ENCODE peak calls at places on chromosomes 5 and 9, in six cellular contexts. One of them, this sample, is unnamed.

GRCh38 chr9:98370300-98370975 is 115.0 kb upstream of the TBC1D2 start:
- DNase-seq in breast epithelium: no peak
- DNase-seq in foreskin fibroblast: no peak
- DNase-seq in Peyer's patch: no peak
- DNase-seq in astrocyte: no peak
- DNase-seq in tibial nerve: no peak
- DNase-seq in this sample: no peak

GRCh38 chr5:55851675-55851979 is 470 bp downstream of the IL31RA start:
- DNase-seq in breast epithelium: no peak
- DNase-seq in Peyer's patch: no peak
- DNase-seq in tibial nerve: no peak
- DNase-seq in foreskin fibroblast: no peak
- DNase-seq in astrocyte: no peak
- DNase-seq in this sample: no peak

GRCh38 chr9:98211260-98211659 is 18.8 kb upstream of the CORO2A start:
- DNase-seq in breast epithelium: no peak
- DNase-seq in tibial nerve: no peak
- DNase-seq in Peyer's patch: no peak
- DNase-seq in astrocyte: no peak
- DNase-seq in foreskin fibroblast: no peak
- DNase-seq in this sample: no peak

GRCh38 chr9:137077010-137077747 is at the start of gene UAP1L1:
- DNase-seq in Peyer's patch: peak
- DNase-seq in tibial nerve: peak
- DNase-seq in astrocyte: peak
- DNase-seq in breast epithelium: no peak
- DNase-seq in foreskin fibroblast: peak
- DNase-seq in this sample: no peak

GRCh38 chr5:40570408-40571129 is 109.1 kb upstream of the PTGER4 start:
- DNase-seq in breast epithelium: no peak
- DNase-seq in tibial nerve: no peak
- DNase-seq in foreskin fibroblast: peak
- DNase-seq in Peyer's patch: no peak
- DNase-seq in astrocyte: peak
- DNase-seq in this sample: no peak

GRCh38 chr5:81207009-81207408 is 26.1 kb upstream of the CKMT2 start:
- DNase-seq in Peyer's patch: no peak
- DNase-seq in tibial nerve: no peak
- DNase-seq in foreskin fibroblast: peak
- DNase-seq in breast epithelium: no peak
- DNase-seq in astrocyte: no peak
- DNase-seq in this sample: no peak

GRCh38 chr5:175195698-175196656 is 248.0 kb downstream of the DRD1 start:
- DNase-seq in astrocyte: peak
- DNase-seq in Peyer's patch: no peak
- DNase-seq in breast epithelium: no peak
- DNase-seq in tibial nerve: no peak
- DNase-seq in foreskin fibroblast: no peak
- DNase-seq in this sample: no peak

GRCh38 chr9:135083831-135084230 is 3.6 kb upstream of the OLFM1 start:
- DNase-seq in astrocyte: no peak
- DNase-seq in foreskin fibroblast: no peak
- DNase-seq in breast epithelium: no peak
- DNase-seq in Peyer's patch: no peak
- DNase-seq in tibial nerve: no peak
- DNase-seq in this sample: no peak

GRCh38 chr9:88342246-88342645 is 46.0 kb upstream of the SPIN1 start:
- DNase-seq in tibial nerve: no peak
- DNase-seq in breast epithelium: no peak
- DNase-seq in astrocyte: peak
- DNase-seq in Peyer's patch: no peak
- DNase-seq in foreskin fibroblast: no peak
- DNase-seq in this sample: no peak

GRCh38 chr5:141513021-141513626 is 24.2 kb downstream of the PCDHGC5 start:
- DNase-seq in astrocyte: peak
- DNase-seq in foreskin fibroblast: no peak
- DNase-seq in Peyer's patch: peak
- DNase-seq in tibial nerve: peak
- DNase-seq in breast epithelium: no peak
- DNase-seq in this sample: no peak

GRCh38 chr5:16540421-16540820 is 74.8 kb upstream of the ZNF622 start:
- DNase-seq in breast epithelium: no peak
- DNase-seq in foreskin fibroblast: peak
- DNase-seq in Peyer's patch: no peak
- DNase-seq in tibial nerve: peak
- DNase-seq in astrocyte: peak
- DNase-seq in this sample: peak

GRCh38 chr5:53027913-53028312 is 38.8 kb downstream of the ITGA2 start:
- DNase-seq in astrocyte: peak
- DNase-seq in foreskin fibroblast: peak
- DNase-seq in breast epithelium: no peak
- DNase-seq in tibial nerve: no peak
- DNase-seq in Peyer's patch: no peak
- DNase-seq in this sample: no peak

GRCh38 chr9:2453701-2454100 is 167.9 kb upstream of the VLDLR start:
- DNase-seq in tibial nerve: no peak
- DNase-seq in astrocyte: no peak
- DNase-seq in foreskin fibroblast: no peak
- DNase-seq in Peyer's patch: no peak
- DNase-seq in breast epithelium: no peak
- DNase-seq in this sample: no peak

DNA sequence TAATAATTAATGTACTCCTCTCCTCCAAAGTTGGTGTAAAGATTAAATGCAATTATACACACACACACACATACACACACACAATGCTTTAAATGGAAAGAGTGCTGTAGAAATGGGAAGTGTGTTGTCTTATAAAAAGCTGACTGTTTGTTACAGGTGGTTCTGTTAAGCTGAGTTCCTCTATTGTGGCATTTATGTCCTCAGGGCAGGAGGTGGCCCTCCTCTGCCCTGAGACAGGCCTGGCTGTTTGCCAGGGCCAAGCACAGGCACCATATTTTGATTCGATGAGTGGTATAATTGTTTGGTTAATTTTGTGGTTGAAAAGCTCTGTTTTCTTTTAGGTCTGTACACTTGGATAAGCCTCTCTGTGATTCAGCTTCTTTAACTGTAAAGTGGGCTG is 573.9 kb downstream of the KIF4B start:
- DNase-seq in Peyer's patch: no peak
- DNase-seq in tibial nerve: no peak
- DNase-seq in breast epithelium: no peak
- DNase-seq in foreskin fibroblast: no peak
- DNase-seq in astrocyte: no peak
- DNase-seq in this sample: no peak
- H3K4me3 ChIP-seq in Peyer's patch: no peak
- H3K4me3 ChIP-seq in tibial nerve: no peak
- H3K4me3 ChIP-seq in breast epithelium: no peak
- H3K4me3 ChIP-seq in foreskin fibroblast: no peak
- H3K4me3 ChIP-seq in astrocyte: no peak
- H3K4me3 ChIP-seq in this sample: no peak

GRCh38 chr5:59506285-59506877 is 387.1 kb downstream of the PDE4D start:
- DNase-seq in foreskin fibroblast: peak
- DNase-seq in breast epithelium: no peak
- DNase-seq in Peyer's patch: no peak
- DNase-seq in tibial nerve: no peak
- DNase-seq in astrocyte: no peak
- DNase-seq in this sample: no peak
- TF ChIP-seq CTCF in foreskin fibroblast: no peak
- TF ChIP-seq CTCF in breast epithelium: peak
- TF ChIP-seq CTCF in Peyer's patch: no peak
- TF ChIP-seq CTCF in tibial nerve: no peak
- TF ChIP-seq CTCF in astrocyte: peak
- TF ChIP-seq CTCF in this sample: no peak

GRCh38 chr5:95075079-95075478 is 209.8 kb downstream of the MCTP1 start:
- DNase-seq in breast epithelium: no peak
- DNase-seq in tibial nerve: no peak
- DNase-seq in foreskin fibroblast: no peak
- DNase-seq in Peyer's patch: no peak
- DNase-seq in astrocyte: no peak
- DNase-seq in this sample: no peak
- H3K4me3 ChIP-seq in breast epithelium: no peak
- H3K4me3 ChIP-seq in tibial nerve: no peak
- H3K4me3 ChIP-seq in foreskin fibroblast: no peak
- H3K4me3 ChIP-seq in Peyer's patch: no peak
- H3K4me3 ChIP-seq in astrocyte: no peak
- H3K4me3 ChIP-seq in this sample: no peak

GRCh38 chr5:114952876-114953275 is 216.8 kb downstream of the TRIM36 start:
- DNase-seq in tibial nerve: no peak
- DNase-seq in astrocyte: no peak
- DNase-seq in breast epithelium: no peak
- DNase-seq in Peyer's patch: no peak
- DNase-seq in foreskin fibroblast: no peak
- DNase-seq in this sample: no peak

GRCh38 chr5:114953559-114953958 is 216.1 kb downstream of the TRIM36 start:
- DNase-seq in Peyer's patch: no peak
- DNase-seq in breast epithelium: no peak
- DNase-seq in foreskin fibroblast: no peak
- DNase-seq in astrocyte: no peak
- DNase-seq in tibial nerve: no peak
- DNase-seq in this sample: no peak

DNA sequence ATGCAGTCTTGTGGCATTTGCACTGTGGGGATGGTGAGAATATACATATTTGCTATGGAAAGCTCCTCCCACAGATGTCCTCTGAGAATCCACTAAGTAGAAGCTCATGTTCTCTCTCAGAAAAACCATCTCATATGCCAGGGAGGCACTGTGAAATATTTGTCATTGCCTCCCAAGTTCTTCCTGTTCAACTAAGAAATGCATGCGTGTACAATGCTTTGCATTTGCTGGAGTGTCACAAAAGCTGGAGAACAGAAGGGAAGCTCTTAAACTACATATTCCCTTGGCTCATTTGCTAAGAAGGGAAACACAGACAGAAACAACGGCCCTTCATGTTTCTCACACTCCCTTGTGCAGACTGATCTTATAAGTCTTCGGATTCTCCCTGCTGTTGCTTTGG is 220.7 kb downstream of the TRIM36 start:
- DNase-seq in foreskin fibroblast: no peak
- DNase-seq in tibial nerve: no peak
- DNase-seq in Peyer's patch: no peak
- DNase-seq in breast epithelium: no peak
- DNase-seq in astrocyte: no peak
- DNase-seq in this sample: no peak
- TF ChIP-seq CTCF in foreskin fibroblast: no peak
- TF ChIP-seq CTCF in tibial nerve: no peak
- TF ChIP-seq CTCF in Peyer's patch: no peak
- TF ChIP-seq CTCF in breast epithelium: no peak
- TF ChIP-seq CTCF in astrocyte: no peak
- TF ChIP-seq CTCF in this sample: no peak

GRCh38 chr5:108280248-108280647 is 101.7 kb downstream of the FBXL17 start:
- DNase-seq in tibial nerve: no peak
- DNase-seq in foreskin fibroblast: no peak
- DNase-seq in Peyer's patch: no peak
- DNase-seq in astrocyte: no peak
- DNase-seq in breast epithelium: no peak
- DNase-seq in this sample: no peak

GRCh38 chr5:108276187-108276586 is 105.7 kb downstream of the FBXL17 start:
- DNase-seq in foreskin fibroblast: no peak
- DNase-seq in tibial nerve: no peak
- DNase-seq in astrocyte: no peak
- DNase-seq in Peyer's patch: no peak
- DNase-seq in breast epithelium: no peak
- DNase-seq in this sample: no peak

GRCh38 chr5:108280960-108281569 is 100.8 kb downstream of the FBXL17 start:
- DNase-seq in breast epithelium: no peak
- DNase-seq in tibial nerve: no peak
- DNase-seq in Peyer's patch: no peak
- DNase-seq in astrocyte: no peak
- DNase-seq in foreskin fibroblast: no peak
- DNase-seq in this sample: no peak

DNA sequence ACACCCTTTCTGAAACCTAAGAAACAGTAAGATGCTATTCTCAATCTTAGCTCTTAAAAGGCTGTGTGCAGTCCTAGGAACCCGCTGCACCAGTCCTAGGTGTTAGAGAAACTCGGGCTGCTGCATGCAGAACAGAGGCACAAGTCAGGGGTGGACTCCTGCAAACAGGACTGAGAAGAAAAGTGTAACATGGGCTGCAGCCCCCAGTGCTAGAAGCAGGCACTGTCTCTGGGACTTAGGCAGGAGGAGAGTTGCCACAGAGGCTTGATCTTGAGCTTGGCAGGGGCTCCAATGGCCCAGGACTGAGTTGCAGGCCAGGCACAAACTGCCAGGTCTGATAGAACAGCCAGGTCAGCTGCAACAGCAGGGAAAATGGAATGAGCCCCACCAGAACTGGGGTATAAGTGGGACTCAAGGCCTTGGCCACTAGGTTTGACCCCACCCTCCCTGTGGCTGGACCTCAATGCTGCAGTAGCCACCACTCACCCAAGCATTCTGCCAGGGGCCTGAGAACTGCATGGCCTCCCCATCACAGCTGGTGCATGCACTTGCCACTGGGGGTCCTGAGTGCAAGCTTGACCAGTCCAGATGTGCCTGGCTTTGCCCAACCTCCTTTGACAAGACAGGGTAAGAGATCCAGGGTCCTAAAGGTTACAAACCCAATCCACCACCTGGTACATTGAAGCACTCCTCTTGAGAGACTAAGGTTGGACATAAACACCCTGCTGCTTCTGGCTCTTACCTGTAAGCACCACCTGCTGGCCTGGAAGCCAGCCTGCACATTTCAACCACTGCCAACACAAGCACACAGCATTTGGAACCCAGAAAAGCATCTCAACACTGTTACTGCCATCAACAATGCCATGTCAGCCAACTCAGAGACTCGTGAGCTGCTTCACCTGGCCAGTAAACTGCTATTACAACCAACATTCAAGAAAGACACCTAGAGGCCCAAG is 103.3 kb downstream of the FBXL17 start:
- DNase-seq in astrocyte: no peak
- DNase-seq in foreskin fibroblast: no peak
- DNase-seq in tibial nerve: no peak
- DNase-seq in Peyer's patch: peak
- DNase-seq in breast epithelium: no peak
- DNase-seq in this sample: no peak
- H3K4me3 ChIP-seq in astrocyte: no peak
- H3K4me3 ChIP-seq in foreskin fibroblast: no peak
- H3K4me3 ChIP-seq in tibial nerve: no peak
- H3K4me3 ChIP-seq in Peyer's patch: no peak
- H3K4me3 ChIP-seq in breast epithelium: no peak
- H3K4me3 ChIP-seq in this sample: no peak

DNA sequence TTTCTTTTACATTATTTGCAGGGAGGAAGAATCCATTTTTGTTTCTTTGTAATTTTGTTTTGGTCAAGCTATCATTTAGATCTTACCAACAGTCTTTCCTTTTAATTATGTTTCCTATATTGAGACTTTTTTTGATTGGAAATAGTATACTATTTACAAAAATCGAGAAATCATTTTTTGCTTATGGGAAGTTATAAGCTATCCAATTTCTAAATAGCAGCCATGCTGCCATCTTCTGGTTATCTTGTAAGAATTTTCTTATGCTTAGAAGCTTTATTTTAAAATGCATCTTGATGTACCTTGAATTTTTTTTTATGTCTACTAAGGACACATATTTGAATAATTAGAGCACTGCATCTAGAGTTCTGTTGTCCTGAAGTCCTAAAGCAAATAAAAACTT is 821.2 kb downstream of the PTPRD start:
- DNase-seq in breast epithelium: no peak
- DNase-seq in foreskin fibroblast: peak
- DNase-seq in astrocyte: no peak
- DNase-seq in tibial nerve: no peak
- DNase-seq in Peyer's patch: no peak
- DNase-seq in this sample: no peak
- TF ChIP-seq CTCF in breast epithelium: no peak
- TF ChIP-seq CTCF in foreskin fibroblast: no peak
- TF ChIP-seq CTCF in astrocyte: peak
- TF ChIP-seq CTCF in tibial nerve: peak
- TF ChIP-seq CTCF in Peyer's patch: no peak
- TF ChIP-seq CTCF in this sample: no peak